ENCODE peak calls at places on chromosomes 2 and 18, in four cellular contexts. One of them, this sample, is unnamed. For H3K4me1, the result is how much of the 10 kb centered on the place peaks cover.

GRCh38 chr2:218060122-218060521 is 8.9 kb upstream of the RUFY4 start:
- DNase-seq in H1: no peak
- DNase-seq in IMR-90: no peak
- DNase-seq in H9: no peak
- DNase-seq in this sample: no peak

GRCh38 chr2:242031481-242032019 is 162.0 kb downstream of the RTP5 start:
- DNase-seq in H1: no peak
- DNase-seq in IMR-90: peak
- DNase-seq in H9: peak
- DNase-seq in this sample: no peak

GRCh38 chr18:78675231-78675630 is 304.4 kb upstream of the SALL3 start:
- DNase-seq in H9: no peak
- DNase-seq in IMR-90: no peak
- DNase-seq in H1: no peak
- DNase-seq in this sample: no peak

GRCh38 chr2:137023205-137023604 is 257.9 kb downstream of the THSD7B start:
- DNase-seq in H9: no peak
- DNase-seq in IMR-90: no peak
- DNase-seq in H1: no peak
- DNase-seq in this sample: peak

GRCh38 chr2:224142397-224143312 is 103.6 kb upstream of the SERPINE2 start:
- DNase-seq in H1: no peak
- DNase-seq in H9: no peak
- DNase-seq in IMR-90: peak
- DNase-seq in this sample: no peak

GRCh38 chr18:9290171-9290570 is 44.4 kb upstream of the TWSG1 start:
- DNase-seq in H1: no peak
- DNase-seq in IMR-90: peak
- DNase-seq in H9: no peak
- DNase-seq in this sample: no peak

GRCh38 chr2:240577281-240578109 is 9.0 kb upstream of the CAPN10 start:
- DNase-seq in IMR-90: no peak
- DNase-seq in H9: no peak
- DNase-seq in H1: no peak
- DNase-seq in this sample: no peak

GRCh38 chr2:241425368-241425767 is 69.3 kb downstream of the FARP2 start:
- DNase-seq in H1: no peak
- DNase-seq in IMR-90: no peak
- DNase-seq in H9: no peak
- DNase-seq in this sample: no peak

GRCh38 chr2:199468561-199469513 is 11.1 kb upstream of the SATB2 start:
- DNase-seq in H9: peak
- DNase-seq in IMR-90: no peak
- DNase-seq in H1: no peak
- DNase-seq in this sample: peak

GRCh38 chr2:211745295-211746097 is 793.1 kb downstream of the ERBB4 start:
- DNase-seq in H1: peak
- DNase-seq in H9: peak
- DNase-seq in IMR-90: peak
- DNase-seq in this sample: peak

GRCh38 chr2:36414307-36414706 is 58.7 kb downstream of the CRIM1 start:
- DNase-seq in IMR-90: no peak
- DNase-seq in H1: no peak
- DNase-seq in H9: no peak
- DNase-seq in this sample: no peak

GRCh38 chr18:48348739-48349138 is 60.4 kb downstream of the ZBTB7C start:
- DNase-seq in H9: no peak
- DNase-seq in IMR-90: no peak
- DNase-seq in H1: no peak
- DNase-seq in this sample: no peak

GRCh38 chr2:229780856-229781773 is 66.8 kb upstream of the DNER start:
- DNase-seq in H1: no peak
- DNase-seq in IMR-90: peak
- DNase-seq in H9: no peak
- DNase-seq in this sample: peak

GRCh38 chr2:173119069-173119807 is 43.6 kb downstream of the MAP3K20 start:
- DNase-seq in H1: no peak
- DNase-seq in H9: no peak
- DNase-seq in IMR-90: no peak
- DNase-seq in this sample: no peak

DNA sequence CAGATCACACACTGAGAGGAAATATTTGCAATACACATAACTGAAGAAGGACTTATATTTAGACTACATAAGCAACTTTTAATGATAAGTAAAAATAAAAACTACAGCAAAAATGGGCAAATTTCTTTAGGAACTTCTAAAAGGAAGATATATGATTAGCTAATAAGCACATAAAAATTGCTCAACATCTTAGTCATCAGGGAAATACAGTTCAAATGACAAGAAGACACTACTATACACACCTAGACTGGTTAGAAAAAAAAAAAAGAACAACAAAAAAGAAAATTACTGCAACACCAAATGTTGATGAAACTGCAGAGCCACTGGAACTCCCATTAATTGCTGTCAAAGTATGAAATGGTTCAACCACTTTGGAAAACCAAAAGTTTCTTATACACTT is 1247.5 kb upstream of the ACVR2A start:
- DNase-seq in H9: no peak
- DNase-seq in IMR-90: no peak
- DNase-seq in H1: no peak
- DNase-seq in this sample: no peak
- H3K4me2 ChIP-seq in H9: no peak
- H3K4me2 ChIP-seq in IMR-90: no peak
- H3K4me2 ChIP-seq in H1: no peak
- H3K4me2 ChIP-seq in this sample: no peak

GRCh38 chr18:55404811-55405654 is 183.0 kb downstream of the TCF4 start:
- DNase-seq in IMR-90: no peak
- DNase-seq in H1: no peak
- DNase-seq in H9: no peak
- DNase-seq in this sample: no peak

GRCh38 chr18:55401638-55402191 is 186.3 kb downstream of the TCF4 start:
- DNase-seq in H1: no peak
- DNase-seq in IMR-90: peak
- DNase-seq in H9: peak
- DNase-seq in this sample: peak

GRCh38 chr18:55404136-55404810 is 183.7 kb downstream of the TCF4 start:
- DNase-seq in IMR-90: no peak
- DNase-seq in H9: no peak
- DNase-seq in H1: no peak
- DNase-seq in this sample: no peak

GRCh38 chr18:55402731-55403405 is 185.1 kb downstream of the TCF4 start:
- DNase-seq in H1: no peak
- DNase-seq in H9: no peak
- DNase-seq in IMR-90: no peak
- DNase-seq in this sample: no peak

DNA sequence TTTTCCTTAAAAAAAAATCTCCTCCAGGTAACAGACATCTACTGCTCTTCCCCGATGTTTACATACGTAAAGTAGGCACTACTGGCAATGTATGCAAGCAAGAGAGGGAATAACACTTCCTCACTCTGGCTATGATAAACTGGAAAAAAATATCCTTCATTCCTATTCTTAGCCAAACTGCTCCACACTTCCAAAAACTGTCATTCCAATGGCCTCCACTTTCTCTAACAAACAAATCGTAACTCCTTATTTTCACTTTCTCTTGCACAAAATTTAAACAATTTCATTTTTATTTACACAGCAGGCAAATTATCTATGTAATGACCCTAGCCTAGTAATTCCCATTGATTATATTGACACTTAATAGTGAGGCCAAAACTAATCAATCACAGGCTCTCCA is 184.4 kb downstream of the TCF4 start:
- DNase-seq in H9: no peak
- DNase-seq in H1: no peak
- DNase-seq in IMR-90: no peak
- DNase-seq in this sample: no peak
- H3K4me1 ChIP-seq in H9: under half
- H3K4me1 ChIP-seq in H1: under half
- H3K4me1 ChIP-seq in IMR-90: under half
- H3K4me1 ChIP-seq in this sample: under half

DNA sequence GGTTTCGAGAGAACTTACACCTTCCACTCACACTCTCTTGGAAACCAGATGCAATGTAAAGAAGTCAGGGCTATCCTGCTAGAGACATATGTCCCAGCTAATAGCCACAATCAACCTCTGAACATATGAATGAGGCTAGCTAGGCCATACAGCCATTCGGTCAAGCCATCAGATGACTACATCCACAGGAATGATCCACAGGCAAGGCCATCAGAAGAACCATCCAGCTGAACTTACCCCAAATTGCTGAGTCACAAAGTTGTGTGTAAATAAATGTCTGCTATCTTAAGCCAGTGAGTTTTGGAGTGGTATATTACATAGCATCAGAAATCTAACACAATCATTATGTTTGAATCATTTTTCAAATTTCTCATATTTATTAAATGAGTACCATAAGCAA is 5.2 kb upstream of the SPAST start:
- DNase-seq in H1: no peak
- DNase-seq in H9: no peak
- DNase-seq in IMR-90: peak
- DNase-seq in this sample: no peak
- H4K5ac ChIP-seq in H1: no peak
- H4K5ac ChIP-seq in H9: no peak
- H4K5ac ChIP-seq in IMR-90: no peak
- H4K5ac ChIP-seq in this sample: no peak

DNA sequence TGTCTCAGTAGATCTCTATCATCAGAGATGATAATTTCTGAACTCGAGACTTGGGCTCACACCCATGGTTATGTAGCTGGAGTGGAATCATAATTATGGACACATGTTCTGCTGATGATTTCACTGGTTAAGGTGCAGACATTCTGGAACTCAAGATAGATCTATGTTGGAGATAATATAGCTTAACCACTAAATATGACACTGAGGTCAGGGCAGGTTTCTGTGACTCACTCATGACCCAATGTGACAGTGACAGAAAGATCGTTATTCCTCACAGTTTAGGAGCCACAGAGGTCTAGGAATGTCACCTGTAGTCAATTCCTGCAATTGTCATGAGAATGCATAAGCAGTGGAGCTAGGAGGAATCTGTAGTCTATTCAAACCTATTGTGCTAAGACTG is 828.6 kb downstream of the TRIB2 start:
- DNase-seq in IMR-90: no peak
- DNase-seq in H9: no peak
- DNase-seq in H1: no peak
- DNase-seq in this sample: no peak
- H3K4me2 ChIP-seq in IMR-90: no peak
- H3K4me2 ChIP-seq in H9: no peak
- H3K4me2 ChIP-seq in H1: no peak
- H3K4me2 ChIP-seq in this sample: no peak

DNA sequence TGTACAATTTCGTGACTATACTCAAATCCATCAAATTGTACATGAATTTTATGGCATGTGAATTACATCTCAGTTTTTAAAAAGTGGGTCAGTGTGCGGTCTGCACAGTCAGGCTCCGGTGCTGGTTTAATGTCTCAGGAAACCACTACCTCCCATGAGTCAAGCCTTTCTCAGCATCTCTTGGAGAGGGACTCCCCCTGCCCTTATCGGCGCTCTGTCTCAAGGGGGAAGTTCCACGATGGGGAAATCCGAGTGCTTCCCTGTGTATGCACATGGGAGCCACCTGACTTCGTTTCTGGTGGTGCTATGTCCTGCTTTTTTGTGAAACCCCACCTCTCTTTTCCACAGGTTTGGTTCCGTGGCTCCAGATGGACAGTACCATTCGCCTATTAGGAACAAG is 72.5 kb downstream of the ACOXL start:
- DNase-seq in H9: no peak
- DNase-seq in IMR-90: no peak
- DNase-seq in H1: no peak
- DNase-seq in this sample: no peak
- H3K4me1 ChIP-seq in H9: under half
- H3K4me1 ChIP-seq in IMR-90: under half
- H3K4me1 ChIP-seq in H1: under half
- H3K4me1 ChIP-seq in this sample: under half

GRCh38 chr2:7428444-7429204 is 511.4 kb downstream of the RNF144A start:
- DNase-seq in IMR-90: no peak
- DNase-seq in H9: no peak
- DNase-seq in H1: no peak
- DNase-seq in this sample: no peak
- H4K5ac ChIP-seq in IMR-90: no peak
- H4K5ac ChIP-seq in H9: no peak
- H4K5ac ChIP-seq in H1: no peak
- H4K5ac ChIP-seq in this sample: no peak

This sample was measured in mesendoderm.